ENCODE peak calls at places on chromosomes 4 and X, in six cellular contexts. Y is gastrocnemius medialis; J is CD4-positive, CD25-positive, alpha-beta regulatory T cell; L is HCT116; X is GM23248; W is OCI-LY7. K is an unnamed sample.

GRCh38 chrX:132435222-132435621 is 53.6 kb downstream of the MBNL3 start:
- DNase-seq in L (no peak), J (no peak), W (no peak), X (peak), Y (peak), K (no peak)

GRCh38 chr4:173139561-173139960 is 29.1 kb upstream of the GALNT7 start:
- DNase-seq in X (no peak), L (no peak), J (no peak), Y (no peak), W (no peak), K (no peak)

GRCh38 chrX:11480626-11481025 is 185.1 kb downstream of the ARHGAP6 start:
- DNase-seq in W (no peak), Y (no peak), J (no peak), L (no peak), X (no peak), K (no peak)

GRCh38 chrX:56733459-56734046 is 4.5 kb downstream of the NBDY start:
- DNase-seq in X (peak), W (peak), J (peak), L (no peak), Y (no peak), K (peak)

GRCh38 chr4:28947374-28947773 is 1772.8 kb upstream of the PCDH7 start:
- DNase-seq in Y (no peak), J (no peak), X (no peak), W (no peak), L (no peak), K (no peak)

GRCh38 chr4:98536631-98537030 is 121.8 kb downstream of the TSPAN5 start:
- DNase-seq in X (no peak), J (no peak), W (no peak), L (no peak), Y (no peak), K (no peak)

GRCh38 chr4:119111296-119111695 is 24.3 kb upstream of the MYOZ2 start:
- DNase-seq in J (no peak), W (no peak), Y (no peak), L (no peak), X (no peak), K (no peak)

GRCh38 chr4:1535926-1536578 is 129.8 kb upstream of the NKX1-1 start:
- DNase-seq in X (no peak), L (no peak), J (no peak), W (no peak), Y (no peak), K (no peak)

GRCh38 chr4:85603437-85604336 is 128.7 kb downstream of the ARHGAP24 start:
- DNase-seq in X (peak), W (peak), J (no peak), L (no peak), Y (no peak), K (no peak)

GRCh38 chrX:105191878-105192277 is 28.6 kb downstream of the TEX13A start:
- DNase-seq in W (peak), X (peak), J (peak), L (no peak), Y (no peak), K (peak)

GRCh38 chr4:134024251-134024650 is 177.3 kb downstream of the PABPC4L start:
- DNase-seq in Y (no peak), X (peak), W (peak), L (peak), J (no peak), K (peak)

GRCh38 chr4:131509521-131509920 is 1639.6 kb upstream of the PCDH10 start:
- DNase-seq in X (no peak), Y (no peak), W (no peak), L (no peak), J (no peak), K (peak)

GRCh38 chr4:88681209-88681608 is 16.4 kb downstream of the NAP1L5 start:
- DNase-seq in W (no peak), J (no peak), X (no peak), L (no peak), Y (no peak), K (no peak)

GRCh38 chrX:45009371-45010000 is 136.5 kb downstream of the KDM6A start:
- DNase-seq in Y (peak), W (no peak), X (peak), J (no peak), L (no peak), K (peak)

GRCh38 chr4:105061136-105061696 is 85.5 kb upstream of the TET2 start:
- DNase-seq in Y (no peak), J (peak), X (no peak), L (peak), W (peak), K (peak)

GRCh38 chrX:138485767-138486166 is 225.8 kb downstream of the FGF13 start:
- DNase-seq in Y (no peak), W (no peak), J (no peak), X (no peak), L (no peak), K (no peak)

GRCh38 chr4:9765091-9765490 is 16.3 kb upstream of the DRD5 start:
- DNase-seq in Y (no peak), W (peak), X (peak), J (peak), L (peak), K (no peak)

GRCh38 chr4:52059372-52059771 is 8.3 kb downstream of the SPATA18 start:
- DNase-seq in L (no peak), J (no peak), W (no peak), X (peak), Y (no peak), K (peak)

GRCh38 chr4:8906668-8906970 is 35.0 kb upstream of the HMX1 start:
- DNase-seq in W (no peak), L (no peak), Y (no peak), X (no peak), J (no peak), K (no peak)

GRCh38 chr4:4852591-4853362 is 6.7 kb upstream of the MSX1 start:
- DNase-seq in X (peak), W (no peak), Y (no peak), L (no peak), J (peak), K (no peak)

GRCh38 chrX:21883258-21883657 is 27.5 kb downstream of the YY2 start:
- DNase-seq in X (no peak), L (no peak), Y (peak), W (no peak), J (peak), K (no peak)

GRCh38 chr4:127291316-127291715 is 341.4 kb upstream of the INTU start:
- DNase-seq in Y (no peak), J (no peak), W (no peak), X (no peak), L (no peak), K (no peak)

GRCh38 chr4:123984881-123985280 is 588.3 kb downstream of the SPRY1 start:
- DNase-seq in L (no peak), X (no peak), W (no peak), Y (no peak), J (no peak), K (no peak)

GRCh38 chrX:43655151-43655676 is 885 bp upstream of the MAOA start:
- DNase-seq in Y (no peak), X (peak), W (no peak), J (peak), L (no peak), K (no peak)

GRCh38 chr4:17055788-17056187 is 157.3 kb upstream of the LDB2 start:
- DNase-seq in J (no peak), L (no peak), Y (no peak), X (peak), W (no peak), K (peak)

GRCh38 chr4:8726344-8726851 is 133.8 kb downstream of the CPZ start:
- DNase-seq in Y (no peak), W (no peak), L (no peak), X (no peak), J (no peak), K (no peak)

GRCh38 chr4:82515705-82516104 is 46.1 kb downstream of the TMEM150C start:
- DNase-seq in X (peak), L (no peak), W (no peak), J (no peak), Y (no peak), K (no peak)

GRCh38 chr4:7675136-7675535 is 240.4 kb upstream of the PSAPL1 start:
- DNase-seq in J (no peak), Y (no peak), W (no peak), L (no peak), X (no peak), K (no peak)

GRCh38 chr4:40980318-40980883 is 230.6 kb downstream of the NSUN7 start:
- DNase-seq in X (peak), J (no peak), L (no peak), W (peak), Y (no peak), K (no peak)

GRCh38 chr4:123649644-123650356 is 253.2 kb downstream of the SPRY1 start:
- DNase-seq in X (peak), L (no peak), W (no peak), J (no peak), Y (peak), K (peak)

GRCh38 chr4:13455411-13455810 is 28.7 kb downstream of the RAB28 start:
- DNase-seq in J (no peak), X (peak), W (no peak), L (no peak), Y (no peak), K (no peak)

GRCh38 chr4:46503739-46504138 is 113.8 kb upstream of the GABRA2 start:
- DNase-seq in L (no peak), Y (no peak), J (no peak), W (no peak), X (no peak), K (no peak)

GRCh38 chrX:3485727-3486126 is 139.3 kb upstream of the MXRA5 start:
- DNase-seq in W (no peak), Y (no peak), L (no peak), X (no peak), J (no peak), K (no peak)

GRCh38 chrX:71292669-71293379 is 8.7 kb upstream of the ITGB1BP2 start:
- DNase-seq in L (no peak), W (no peak), Y (no peak), J (no peak), X (peak), K (no peak)

GRCh38 chr4:73275318-73275654 is 16.7 kb upstream of the ANKRD17 start:
- DNase-seq in W (no peak), L (no peak), X (no peak), J (no peak), Y (no peak), K (no peak)

GRCh38 chrX:132023117-132023895 is at the start of gene STK26:
- DNase-seq in Y (peak), J (peak), L (peak), X (peak), W (peak), K (peak)

GRCh38 chr4:25089058-25089763 is 58.5 kb upstream of the LGI2 start:
- DNase-seq in J (no peak), W (no peak), Y (no peak), L (no peak), X (no peak), K (no peak)

GRCh38 chr4:87118826-87119225 is 101.6 kb downstream of the KLHL8 start:
- DNase-seq in L (no peak), Y (no peak), X (peak), J (no peak), W (peak), K (peak)

GRCh38 chr4:87118421-87118820 is 102.0 kb downstream of the KLHL8 start:
- DNase-seq in Y (no peak), L (no peak), W (no peak), X (no peak), J (no peak), K (no peak)

GRCh38 chr4:87117730-87118075 is 102.7 kb downstream of the KLHL8 start:
- DNase-seq in X (no peak), L (no peak), Y (no peak), J (no peak), W (no peak), K (no peak)

GRCh38 chr4:87116230-87116629 is 104.2 kb downstream of the KLHL8 start:
- DNase-seq in J (no peak), L (no peak), W (no peak), Y (no peak), X (no peak), K (no peak)

DNA sequence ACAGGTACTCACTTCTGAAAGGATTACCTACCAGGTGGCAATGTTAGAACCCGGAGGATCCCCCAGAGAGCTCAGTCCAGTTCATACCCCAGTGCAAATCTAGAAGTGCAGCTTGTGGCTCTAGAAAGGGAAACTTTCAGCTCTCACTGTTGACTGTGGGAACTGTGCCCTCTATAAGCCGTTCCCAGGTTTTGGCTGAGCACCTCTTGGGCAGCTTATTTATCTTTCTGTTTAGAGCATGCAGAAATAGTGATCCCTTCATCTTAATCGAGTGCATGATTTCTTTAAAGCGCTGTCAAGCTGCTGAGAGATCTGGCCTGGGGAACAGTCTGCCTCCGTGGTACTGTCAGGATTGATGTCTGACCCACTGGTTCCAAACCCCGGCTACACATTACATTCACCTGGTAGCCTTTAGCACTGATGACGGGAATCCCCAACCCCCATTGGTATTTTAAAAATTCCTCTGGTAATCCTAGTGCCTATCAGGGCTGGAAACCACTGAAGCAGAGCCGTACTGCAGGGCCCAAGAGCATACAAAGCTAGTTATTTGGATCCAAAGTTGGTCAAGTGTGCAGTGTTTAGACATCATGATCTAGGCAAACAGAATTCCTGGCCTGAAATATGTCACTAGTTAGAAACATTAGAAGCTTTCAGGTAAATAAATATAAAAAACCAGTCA is 103.2 kb downstream of the KLHL8 start:
- DNase-seq in J (no peak), Y (no peak), W (no peak), L (no peak), X (no peak), K (no peak)
- H3K27ac ChIP-seq in J (no peak), Y (peak), W (no peak), L (no peak), X (no peak), K (no peak)

GRCh38 chr4:76755756-76756155 is 142.2 kb downstream of the SOWAHB start:
- DNase-seq in J (no peak), L (no peak), W (no peak), Y (no peak), X (no peak), K (no peak)
- H3K27ac ChIP-seq in J (no peak), L (no peak), W (no peak), Y (no peak), X (peak), K (no peak)

DNA sequence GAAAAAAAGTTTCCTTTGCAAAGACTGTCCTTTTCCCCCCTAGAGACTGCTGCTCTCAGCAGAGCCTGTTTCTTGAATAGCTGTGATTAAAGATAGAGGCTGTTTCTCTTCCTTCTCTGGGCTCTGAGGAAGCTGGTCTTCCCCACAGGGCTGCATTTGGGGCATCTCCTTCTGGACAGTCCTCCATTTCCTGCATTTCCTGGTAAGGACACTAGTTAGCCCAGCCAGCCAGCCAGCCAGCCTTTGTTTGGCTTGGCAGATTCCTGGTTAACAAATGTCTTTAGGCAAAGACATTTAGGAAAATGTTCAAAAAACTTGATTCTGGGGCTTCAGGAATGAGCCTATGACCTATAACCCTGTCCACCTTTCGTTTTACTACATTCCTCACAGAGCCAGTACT is 34.0 kb upstream of the PLAC1 start:
- DNase-seq in J (no peak), X (no peak), W (no peak), Y (no peak), L (no peak), K (no peak)
- H3K27ac ChIP-seq in J (no peak), X (peak), W (no peak), Y (no peak), L (no peak), K (no peak)

DNA sequence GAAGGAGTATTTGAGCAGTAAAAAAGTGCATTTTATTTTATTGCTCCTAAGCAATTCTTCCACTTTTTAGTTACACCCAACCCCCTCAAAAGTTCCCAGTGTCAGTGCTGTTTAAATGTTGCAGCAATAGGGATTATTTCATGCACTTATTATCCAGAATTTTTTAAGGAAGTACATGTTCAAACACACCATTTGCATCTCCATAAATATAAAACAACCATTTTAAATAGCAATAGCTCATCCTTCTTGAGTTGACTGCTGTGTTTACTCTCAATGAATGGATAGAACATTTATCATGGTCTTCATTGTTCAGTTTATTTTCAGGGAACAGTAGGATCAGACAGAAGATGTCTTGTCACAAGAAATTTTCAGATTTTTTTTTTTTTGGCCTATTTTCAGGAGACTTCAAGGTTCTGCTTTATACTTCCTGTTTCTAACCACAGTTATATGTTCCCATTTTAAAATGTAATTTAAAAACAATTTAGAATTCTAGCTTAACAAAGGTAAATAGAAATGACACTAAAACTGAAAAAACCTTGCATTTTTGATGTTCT is 171.9 kb downstream of the TMA16 start:
- DNase-seq in W (peak), L (no peak), J (no peak), X (no peak), Y (no peak), K (no peak)
- H3K27ac ChIP-seq in W (peak), L (no peak), J (peak), X (no peak), Y (no peak), K (no peak)

GRCh38 chrX:1727531-1728027 is 112.7 kb downstream of the ASMT start:
- DNase-seq in J (no peak), Y (no peak), W (no peak), X (peak), L (peak), K (peak)
- H3K27ac ChIP-seq in J (no peak), Y (no peak), W (no peak), X (no peak), L (peak), K (no peak)

DNA sequence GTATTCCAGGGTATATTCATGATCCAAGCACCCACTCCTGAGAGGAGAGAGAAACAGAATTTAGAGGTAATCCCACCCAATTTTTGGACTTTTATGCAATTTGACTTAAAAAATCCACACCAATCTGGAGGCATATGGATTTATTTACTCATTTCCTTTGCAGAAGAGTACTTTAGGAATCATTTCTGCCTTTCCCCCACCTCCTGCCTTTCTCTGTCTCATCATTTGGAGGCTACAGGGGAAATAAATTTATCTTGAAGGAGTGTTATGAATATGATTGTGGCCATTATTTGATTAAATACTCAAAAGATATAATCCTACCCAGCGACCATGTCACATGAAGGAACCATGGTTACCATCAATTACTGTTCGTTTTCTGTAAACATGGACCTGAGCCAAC is 234.3 kb upstream of the SLIT2 start:
- DNase-seq in J (no peak), L (no peak), X (peak), Y (no peak), W (no peak), K (no peak)
- H3K27ac ChIP-seq in J (no peak), L (no peak), X (peak), Y (no peak), W (no peak), K (no peak)

GRCh38 chr4:143437476-143437875 is 76.0 kb upstream of the SMARCA5 start:
- DNase-seq in W (no peak), Y (no peak), L (no peak), J (no peak), X (no peak), K (no peak)
- H3K27ac ChIP-seq in W (no peak), Y (no peak), L (no peak), J (no peak), X (no peak), K (no peak)

DNA sequence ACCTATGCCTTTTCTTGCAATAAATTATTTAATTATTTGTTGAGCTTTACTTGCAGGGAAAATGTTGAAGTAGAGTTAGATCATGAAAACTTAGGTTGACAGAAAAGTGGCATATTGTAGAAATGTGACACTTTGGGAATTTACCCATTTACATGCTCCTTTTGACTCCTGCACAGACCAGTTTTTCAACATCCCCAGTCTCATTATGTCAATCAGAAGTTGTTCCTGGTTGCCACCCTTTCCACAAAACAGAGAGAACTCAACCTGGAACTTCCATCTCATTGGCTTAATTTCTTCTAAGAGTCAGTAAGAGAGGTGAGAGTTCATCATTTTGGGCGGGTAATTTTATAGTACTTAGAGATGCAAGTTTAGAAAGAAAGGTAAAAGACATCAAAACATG is 284.6 kb upstream of the ANKRD50 start:
- DNase-seq in Y (no peak), L (no peak), W (no peak), J (no peak), X (no peak), K (no peak)
- H3K27ac ChIP-seq in Y (no peak), L (no peak), W (no peak), J (no peak), X (no peak), K (no peak)

GRCh38 chrX:20066968-20067708 is 49.6 kb downstream of the MAP7D2 start:
- DNase-seq in L (peak), W (peak), J (peak), X (peak), Y (no peak), K (peak)
- H3K27ac ChIP-seq in L (no peak), W (no peak), J (no peak), X (peak), Y (no peak), K (no peak)

DNA sequence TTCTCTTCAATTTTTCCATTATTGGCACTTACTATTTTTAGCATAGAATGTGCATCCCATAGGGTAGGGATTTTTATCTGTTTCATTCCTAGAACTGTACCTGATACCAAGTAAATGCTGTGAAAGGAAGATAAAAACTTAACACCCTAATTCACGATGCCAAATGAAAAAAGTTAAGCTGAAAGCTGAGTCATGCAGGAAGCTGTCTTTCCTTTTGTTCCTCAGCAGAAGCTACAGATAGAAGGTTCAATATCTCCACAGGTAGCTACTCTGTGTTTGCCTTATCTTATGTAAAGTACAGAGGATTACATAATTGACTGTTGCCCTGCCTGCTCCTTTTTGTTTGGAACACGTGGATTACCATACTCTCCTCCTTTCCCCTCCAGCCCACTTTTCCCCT is 77.0 kb downstream of the LRP2BP start:
- DNase-seq in W (no peak), L (no peak), X (no peak), J (peak), Y (no peak), K (no peak)
- H3K27ac ChIP-seq in W (no peak), L (no peak), X (no peak), J (no peak), Y (no peak), K (no peak)